ENCODE peak calls at places on chromosomes 4 and X, in seven cellular contexts. Q is cardiac muscle cell, Z is AG09319, E is progenitor cell of endocrine pancreas, J is heart left ventricle, D is GM12865, M is MCF 10A. X is an unnamed sample.

GRCh38 chrX:117998171-117998570 is 118.4 kb downstream of the KLHL13 start:
- DNase-seq in E (no peak), D (no peak), Q (no peak), Z (no peak), J (no peak), M (no peak), X (no peak)

GRCh38 chr4:12576409-12576808 is 907.7 kb downstream of the RAB28 start:
- DNase-seq in Q (no peak), D (no peak), J (no peak), E (no peak), M (no peak), Z (no peak), X (no peak)

GRCh38 chrX:101708180-101708579 is 48.5 kb upstream of the ARMCX2 start:
- DNase-seq in J (no peak), D (no peak), M (no peak), Q (no peak), Z (no peak), E (no peak), X (no peak)

GRCh38 chrX:40097492-40098263 is at the start of gene BCOR:
- DNase-seq in M (peak; percentile 50), Q (peak; percentile 83), D (peak; percentile 85), E (peak; percentile 36), Z (no peak), J (peak; percentile 81), X (peak; percentile 46)

GRCh38 chr4:88104902-88105610 is 53.4 kb downstream of the ABCG2 start:
- DNase-seq in M (peak; percentile 80), J (no peak), Q (no peak), Z (no peak), D (no peak), E (no peak), X (no peak)

GRCh38 chrX:574830-575229 is 55.8 kb upstream of the SHOX start:
- DNase-seq in D (no peak), M (no peak), E (no peak), J (no peak), Q (no peak), Z (no peak), X (no peak)

GRCh38 chr4:104490770-104491395 is 3.8 kb downstream of the CXXC4 start:
- DNase-seq in M (peak; percentile 72), Z (no peak), E (peak; percentile 25), J (peak; percentile 84), D (peak; percentile 90), Q (peak; percentile 93), X (peak; percentile 68)

GRCh38 chr4:112706840-112707207 is 69.9 kb downstream of the LARP7 start:
- DNase-seq in Z (no peak), M (no peak), D (no peak), E (no peak), J (no peak), Q (no peak), X (no peak)

GRCh38 chr4:38560763-38561558 is 103.0 kb upstream of the KLF3 start:
- DNase-seq in Z (no peak), Q (no peak), J (no peak), E (no peak), M (peak; percentile 20), D (peak; percentile 74), X (no peak)

GRCh38 chrX:27680726-27681125 is 90.6 kb downstream of the DCAF8L2 start:
- DNase-seq in Z (no peak), J (no peak), M (no peak), D (no peak), Q (no peak), E (no peak), X (no peak)

GRCh38 chr4:174036111-174036510 is 247.4 kb downstream of the FBXO8 start:
- DNase-seq in M (no peak), E (no peak), Z (no peak), J (no peak), Q (no peak), D (no peak), X (no peak)

GRCh38 chrX:71563921-71564320 is 14.3 kb upstream of the GCNA start:
- DNase-seq in M (no peak), J (no peak), Q (no peak), D (no peak), Z (no peak), E (no peak), X (no peak)

GRCh38 chr4:77505958-77506319 is 99.7 kb upstream of the CXCL13 start:
- DNase-seq in E (no peak), M (no peak), D (no peak), Q (no peak), Z (no peak), J (no peak), X (no peak)

GRCh38 chr4:18388029-18388428 is 366.5 kb upstream of the LCORL start:
- DNase-seq in Z (no peak), Q (no peak), D (no peak), E (no peak), M (no peak), J (no peak), X (no peak)

GRCh38 chr4:177356921-177357320 is 47.2 kb downstream of the NEIL3 start:
- DNase-seq in Q (no peak), J (no peak), D (no peak), Z (no peak), E (no peak), M (peak; percentile 34), X (no peak)

GRCh38 chr4:156158747-156159146 is 205.1 kb upstream of the CTSO start:
- DNase-seq in J (no peak), D (peak; percentile 49), M (no peak), Q (no peak), E (no peak), Z (no peak), X (no peak)

GRCh38 chr4:156154978-156155377 is 201.3 kb upstream of the CTSO start:
- DNase-seq in D (peak; percentile 8), E (no peak), Q (no peak), J (no peak), M (no peak), Z (no peak), X (no peak)
- TF ChIP-seq CTCF in D (no peak), E (peak; percentile 13), Q (peak; percentile 19), J (no peak), M (no peak), Z (peak; percentile 10), X (no peak)

DNA sequence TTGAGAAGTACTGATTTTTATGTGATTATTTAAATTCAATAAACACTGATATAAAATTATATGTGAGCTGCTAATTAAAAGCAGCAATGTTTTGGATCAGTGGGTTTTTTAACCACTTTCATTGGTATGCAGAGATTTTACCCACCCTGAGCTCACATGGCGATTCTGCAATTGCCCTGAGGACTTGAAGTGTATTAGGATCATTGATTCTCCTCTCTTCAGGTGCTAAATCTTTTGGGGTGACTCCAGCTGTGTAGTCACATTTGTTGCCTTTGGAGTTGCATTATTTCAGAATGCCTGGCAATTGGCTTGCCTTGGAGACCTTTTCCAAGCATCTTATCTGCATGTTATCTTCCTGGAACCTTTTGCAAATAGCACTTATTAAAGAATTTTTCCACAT is 51.3 kb downstream of the UGT8 start:
- DNase-seq in J (no peak), M (no peak), E (no peak), D (no peak), Q (no peak), Z (no peak), X (no peak)
- TF ChIP-seq CTCF in J (no peak), M (no peak), E (no peak), D (no peak), Q (no peak), Z (no peak), X (no peak)

GRCh38 chr4:165360985-165361678 is 17.7 kb upstream of the CPE start:
- DNase-seq in M (no peak), E (no peak), J (no peak), Q (no peak), Z (no peak), D (no peak), X (no peak)

GRCh38 chr4:165359501-165359900 is 19.3 kb upstream of the CPE start:
- DNase-seq in J (no peak), E (no peak), D (no peak), Z (no peak), Q (no peak), M (peak; percentile 81), X (no peak)

GRCh38 chr4:165360041-165360782 is 18.6 kb upstream of the CPE start:
- DNase-seq in D (no peak), Z (no peak), M (no peak), Q (no peak), J (no peak), E (no peak), X (no peak)

GRCh38 chr4:165351359-165352130 is 24.1 kb downstream of the MSMO1 start:
- DNase-seq in J (no peak), M (no peak), E (no peak), Z (no peak), D (no peak), Q (no peak), X (no peak)

DNA sequence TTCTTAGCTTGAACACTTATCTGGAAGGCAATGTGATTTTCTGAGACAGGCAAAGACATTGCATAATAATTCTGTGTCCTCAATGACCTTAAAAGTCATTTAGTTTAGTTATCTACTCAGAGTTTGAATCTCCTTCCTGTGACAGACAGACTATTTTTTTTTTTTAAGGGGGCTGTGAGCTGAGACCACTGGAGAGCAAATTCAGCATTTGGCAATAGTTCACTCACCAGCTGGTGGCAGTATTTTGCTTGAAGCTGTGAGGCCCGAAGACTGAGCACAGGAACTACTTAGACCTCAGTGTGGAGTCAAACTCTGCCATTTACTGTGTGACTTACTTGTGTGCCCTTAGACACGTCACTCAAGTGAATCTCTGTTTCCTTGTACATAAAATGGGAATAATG is 22.9 kb upstream of the CPE start:
- DNase-seq in J (no peak), D (peak; percentile 62), Z (no peak), Q (peak; percentile 71), M (peak; percentile 66), E (no peak), X (peak; percentile 38)
- TF ChIP-seq CTCF in J (no peak), D (peak; percentile 42), Z (peak; percentile 28), Q (peak; percentile 65), M (peak; percentile 50), E (peak; percentile 55), X (no peak)

GRCh38 chrX:131746491-131746968 is 202.7 kb downstream of the OR13H1 start:
- DNase-seq in M (peak; percentile 95), E (no peak), Z (peak; percentile 71), Q (no peak), J (peak; percentile 84), D (peak; percentile 36), X (no peak)

GRCh38 chrX:131745942-131746489 is 202.1 kb downstream of the OR13H1 start:
- DNase-seq in J (no peak), D (no peak), Q (no peak), M (no peak), E (no peak), Z (no peak), X (no peak)

GRCh38 chrX:131752493-131753198 is 208.8 kb downstream of the OR13H1 start:
- DNase-seq in Q (no peak), J (peak; percentile 78), Z (peak; percentile 78), D (no peak), M (peak; percentile 93), E (no peak), X (no peak)

DNA sequence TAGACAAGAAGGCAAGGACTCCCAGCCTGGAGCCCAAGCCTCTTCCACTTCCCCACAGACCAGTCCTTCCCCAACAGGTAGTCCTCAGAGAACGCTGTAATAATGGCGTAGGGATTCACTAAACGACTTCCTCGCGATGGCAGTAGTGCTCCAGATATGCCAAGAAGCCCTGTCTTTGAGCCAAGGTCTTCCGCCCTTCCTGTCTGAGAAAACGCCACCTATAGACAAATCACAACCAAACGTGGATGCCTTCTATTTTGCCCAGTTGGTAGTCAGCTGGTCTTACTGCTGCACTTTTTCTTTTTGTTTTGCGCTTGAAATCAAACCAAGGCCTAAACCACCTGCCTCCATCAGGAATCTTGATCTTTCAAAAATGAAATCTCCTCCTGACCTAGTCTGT is 203.3 kb downstream of the OR13H1 start:
- DNase-seq in M (peak; percentile 96), E (no peak), J (peak; percentile 76), D (peak; percentile 30), Z (peak; percentile 88), Q (no peak), X (no peak)
- TF ChIP-seq CTCF in M (peak; percentile 85), E (no peak), J (peak; percentile 47), D (no peak), Z (peak; percentile 51), Q (no peak), X (no peak)